ENCODE peak calls at places on chromosomes 13 and 19, in five cellular contexts. D is aorta, C is tibial nerve, V is tibial artery, A is astrocyte. I is an unnamed sample. For H3K9me3 and H3K36me3, the result is how much of the 10 kb centered on the place peaks cover.

GRCh38 chr19:54189020-54189667 is at the start of gene MBOAT7:
- DNase-seq in D (no peak), C (no peak), V (no peak), A (no peak), I (no peak)

GRCh38 chr13:36282818-36283432 is 14.7 kb downstream of the CCDC169 start:
- DNase-seq in D (no peak), C (no peak), V (no peak), A (peak), I (no peak)

GRCh38 chr13:98103942-98104880 is 38.7 kb upstream of the FARP1 start:
- DNase-seq in D (no peak), C (no peak), V (no peak), A (no peak), I (no peak)

GRCh38 chr13:106867249-106867648 is 299.3 kb upstream of the ARGLU1 start:
- DNase-seq in D (no peak), C (no peak), V (no peak), A (no peak), I (no peak)

GRCh38 chr13:59016250-59016649 is 1147.5 kb downstream of the DIAPH3 start:
- DNase-seq in D (no peak), C (no peak), V (no peak), A (peak), I (no peak)

GRCh38 chr19:5358173-5358800 is 17.7 kb upstream of the PTPRS start:
- DNase-seq in D (no peak), C (no peak), V (no peak), A (peak), I (no peak)

GRCh38 chr19:32189956-32190706 is 155.3 kb upstream of the ZNF507 start:
- DNase-seq in D (no peak), C (no peak), V (no peak), A (no peak), I (no peak)

GRCh38 chr19:14580623-14581237 is 2.2 kb upstream of the CLEC17A start:
- DNase-seq in D (no peak), C (no peak), V (no peak), A (no peak), I (no peak)

GRCh38 chr13:74092711-74093110 is 41.5 kb downstream of the KLF12 start:
- DNase-seq in D (no peak), C (no peak), V (no peak), A (no peak), I (no peak)

GRCh38 chr13:45074721-45075120 is 45.6 kb upstream of the GTF2F2 start:
- DNase-seq in D (no peak), C (no peak), V (no peak), A (no peak), I (no peak)

GRCh38 chr19:30799854-30800755 is 427.9 kb downstream of the ZNF536 start:
- DNase-seq in D (no peak), C (peak), V (peak), A (no peak), I (peak)

GRCh38 chr19:39082745-39083598 is 1.2 kb upstream of the ACP7 start:
- DNase-seq in D (no peak), C (no peak), V (no peak), A (no peak), I (no peak)

DNA sequence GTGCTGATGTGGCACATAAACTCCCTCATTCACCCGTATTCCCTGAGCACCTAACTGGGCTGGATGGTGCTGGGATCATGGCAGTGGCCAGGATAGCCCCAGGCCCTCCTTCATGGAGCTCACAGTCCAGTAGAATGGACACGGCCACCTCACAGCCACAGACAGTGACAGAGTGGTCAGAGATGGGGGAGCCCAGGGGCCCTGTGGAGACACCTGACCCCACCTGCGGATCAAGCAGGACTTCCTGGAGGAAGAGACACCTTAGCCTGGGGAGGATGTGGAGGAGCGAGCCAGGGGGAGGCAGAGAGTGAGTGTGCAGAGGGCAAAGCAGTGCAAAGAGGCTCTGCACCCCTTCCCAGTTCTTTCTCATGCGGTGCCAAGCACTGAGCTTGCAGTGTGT is 21.1 kb upstream of the OVOL3 start:
- DNase-seq in D (no peak), C (no peak), V (no peak), A (no peak), I (no peak)
- H3K9me3 ChIP-seq in D (under half), C (under half), V (under half), A (under half), I (under half)

GRCh38 chr19:40506099-40506498 is 39.3 kb downstream of the SPTBN4 start:
- DNase-seq in D (no peak), C (no peak), V (no peak), A (no peak), I (no peak)
- H3K36me3 ChIP-seq in D (under half), C (under half), V (under half), A (under half), I (under half)

GRCh38 chr19:50065938-50066337 is 40.1 kb downstream of the ZNF473 start:
- DNase-seq in D (no peak), C (no peak), V (no peak), A (no peak), I (no peak)

GRCh38 chr19:50061650-50062049 is 35.8 kb downstream of the ZNF473 start:
- DNase-seq in D (no peak), C (no peak), V (no peak), A (no peak), I (no peak)

GRCh38 chr19:50067575-50067974 is 41.8 kb downstream of the ZNF473 start:
- DNase-seq in D (no peak), C (no peak), V (no peak), A (no peak), I (no peak)
- H3K9me3 ChIP-seq in D (under half), C (under half), V (under half), A (under half), I (under half)

GRCh38 chr19:1636325-1637236 is 15.8 kb downstream of the TCF3 start:
- DNase-seq in D (no peak), C (no peak), V (no peak), A (no peak), I (no peak)
- H3K36me3 ChIP-seq in D (under half), C (half or more), V (under half), A (under half), I (under half)

GRCh38 chr19:35862528-35862927 is 5.8 kb downstream of the KIRREL2 start:
- DNase-seq in D (no peak), C (no peak), V (no peak), A (no peak), I (no peak)

GRCh38 chr19:35860818-35861639 is 4.3 kb downstream of the KIRREL2 start:
- DNase-seq in D (no peak), C (no peak), V (no peak), A (no peak), I (no peak)

GRCh38 chr19:35859414-35859813 is 2.7 kb downstream of the KIRREL2 start:
- DNase-seq in D (no peak), C (no peak), V (no peak), A (no peak), I (no peak)

GRCh38 chr19:35861640-35862160 is 5.0 kb downstream of the KIRREL2 start:
- DNase-seq in D (no peak), C (no peak), V (no peak), A (no peak), I (no peak)

GRCh38 chr19:35860436-35860817 is 3.7 kb downstream of the KIRREL2 start:
- DNase-seq in D (no peak), C (no peak), V (no peak), A (no peak), I (no peak)
- H3K9me3 ChIP-seq in D (under half), C (under half), V (under half), A (under half), I (under half)

DNA sequence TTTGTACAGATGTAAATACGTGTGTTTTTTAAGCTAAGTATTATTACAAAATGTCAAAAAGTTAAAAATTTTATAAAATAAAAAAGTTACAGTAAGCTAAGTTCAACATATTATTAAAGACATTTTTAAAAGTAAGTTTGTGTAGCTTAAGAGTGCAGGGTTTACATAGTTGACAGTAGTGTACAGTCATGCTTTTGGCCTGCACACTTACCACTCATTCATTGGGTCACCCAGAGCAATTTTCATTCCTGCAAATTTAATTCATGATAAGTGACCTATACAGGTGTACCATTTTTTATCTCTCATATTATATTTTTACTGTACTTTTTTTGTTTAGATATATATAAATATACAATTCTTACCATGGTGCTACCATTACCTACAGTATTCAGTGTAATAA is 769.9 kb upstream of the SLITRK6 start:
- DNase-seq in D (no peak), C (no peak), V (no peak), A (peak), I (no peak)
- H3K36me3 ChIP-seq in D (under half), C (under half), V (under half), A (under half), I (under half)

GRCh38 chr19:16442386-16443276 is 29.1 kb downstream of the EPS15L1 start:
- DNase-seq in D (no peak), C (no peak), V (no peak), A (no peak), I (peak)
- H3K9me3 ChIP-seq in D (under half), C (under half), V (under half), A (under half), I (under half)